ENCODE peak calls at places on chromosomes 3 and 15, in four cellular contexts. I is HepG2, S is HCT116, R is GM23338. J is an unnamed sample.

GRCh38 chr15:62394079-62394478 is 229.0 kb upstream of the C2CD4B start:
- ATAC-seq in I (no peak), R (no peak), S (no peak), J (no peak)

GRCh38 chr3:124444893-124445292 is 285.4 kb upstream of the UMPS start:
- ATAC-seq in R (no peak), I (no peak), S (no peak), J (no peak)

GRCh38 chr3:43638594-43639447 is 17.0 kb upstream of the ANO10 start:
- ATAC-seq in S (peak; percentile 85), I (peak; percentile 85), R (peak; percentile 80), J (no peak)

GRCh38 chr3:8856721-8857120 is 87.3 kb upstream of the OXTR start:
- ATAC-seq in I (no peak), S (no peak), R (no peak), J (no peak)

GRCh38 chr3:41740374-41740773 is 221.5 kb downstream of the ULK4 start:
- ATAC-seq in R (no peak), I (no peak), S (no peak), J (no peak)

GRCh38 chr3:41115069-41115468 is 84.2 kb upstream of the CTNNB1 start:
- ATAC-seq in I (peak; percentile 70), S (no peak), R (no peak), J (no peak)

GRCh38 chr15:60758961-60759729 is 280.2 kb upstream of the ICE2 start:
- ATAC-seq in I (no peak), R (no peak), S (no peak), J (peak; percentile 75)

GRCh38 chr3:77475545-77475944 is 435.6 kb downstream of the ROBO2 start:
- ATAC-seq in R (peak; percentile 76), S (no peak), I (no peak), J (no peak)

GRCh38 chr15:83783227-83783626 is 129.3 kb downstream of the ADAMTSL3 start:
- ATAC-seq in S (no peak), I (no peak), R (no peak), J (no peak)

GRCh38 chr15:40105517-40106202 is 3.0 kb downstream of the BMF start:
- ATAC-seq in I (no peak), S (no peak), R (no peak), J (no peak)
- H3K4me1 ChIP-seq in I (peaks cover 78% of the 10 kb centered on the region), S (peaks cover 62% of the 10 kb centered on the region), R (peaks cover 69% of the 10 kb centered on the region), J (peaks cover 84% of the 10 kb centered on the region)

GRCh38 chr3:167738037-167738436 is 2.5 kb downstream of the SERPINI1 start:
- ATAC-seq in I (no peak), R (no peak), S (no peak), J (no peak)

GRCh38 chr3:167734498-167735232 is at the start of gene PDCD10:
- ATAC-seq in S (peak; percentile 88), R (peak; percentile 86), I (peak; percentile 92), J (peak; percentile 96)

GRCh38 chr3:167736997-167737396 is 1.5 kb downstream of the SERPINI1 start:
- ATAC-seq in S (no peak), I (no peak), R (no peak), J (no peak)

GRCh38 chr3:167735233-167736107 is at the start of gene SERPINI1:
- ATAC-seq in S (peak; percentile 73), R (peak; percentile 73), I (peak; percentile 84), J (peak; percentile 87)

DNA sequence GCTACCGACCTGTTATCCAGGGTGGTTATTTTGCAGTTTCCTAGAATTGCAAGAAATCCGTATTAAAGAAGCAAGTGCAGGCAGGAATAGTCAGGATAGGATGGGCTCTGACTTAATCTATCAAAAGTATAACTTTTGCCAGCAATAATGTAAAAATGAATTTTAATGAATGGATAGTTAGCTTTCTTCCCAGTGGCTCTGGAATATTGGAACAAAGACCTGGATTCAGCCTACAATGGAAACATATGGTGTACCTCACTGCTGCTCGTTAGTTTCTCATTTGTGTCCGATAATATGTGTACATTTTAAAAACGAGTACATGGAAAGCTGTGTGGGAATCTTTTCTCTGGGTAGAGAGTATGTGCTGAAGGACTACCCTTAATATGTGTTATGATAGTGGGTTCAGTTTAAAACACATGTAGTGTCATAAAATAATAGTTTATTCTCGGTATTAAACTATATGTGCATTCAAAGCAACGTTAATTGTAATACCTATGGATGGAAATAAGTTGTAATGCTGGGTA is 805 bp downstream of the SERPINI1 start:
- ATAC-seq in R (no peak), S (no peak), I (no peak), J (no peak)
- H3K27ac ChIP-seq in R (peak overlapping the region; percentile 75), S (no peak overlapping the region), I (peak overlapping the region; percentile 76), J (peak overlapping the region; percentile 92)

GRCh38 chr3:37492468-37492867 is 318.1 kb upstream of the LRRFIP2 start:
- ATAC-seq in R (no peak), S (no peak), I (no peak), J (no peak)

GRCh38 chr3:37494206-37494605 is 319.8 kb upstream of the LRRFIP2 start:
- ATAC-seq in R (no peak), I (no peak), S (no peak), J (peak; percentile 30)

GRCh38 chr3:37491776-37492175 is 317.4 kb upstream of the LRRFIP2 start:
- ATAC-seq in S (no peak), R (no peak), I (no peak), J (no peak)

GRCh38 chr3:37492977-37493471 is 318.6 kb upstream of the LRRFIP2 start:
- ATAC-seq in R (no peak), I (no peak), S (no peak), J (peak; percentile 86)

GRCh38 chr3:37493485-37494080 is 319.2 kb upstream of the LRRFIP2 start:
- ATAC-seq in S (no peak), R (no peak), I (no peak), J (no peak)
- TF ChIP-seq POLR2AphosphoS5 in S (no peak), R (no peak), I (no peak), J (no peak)

DNA sequence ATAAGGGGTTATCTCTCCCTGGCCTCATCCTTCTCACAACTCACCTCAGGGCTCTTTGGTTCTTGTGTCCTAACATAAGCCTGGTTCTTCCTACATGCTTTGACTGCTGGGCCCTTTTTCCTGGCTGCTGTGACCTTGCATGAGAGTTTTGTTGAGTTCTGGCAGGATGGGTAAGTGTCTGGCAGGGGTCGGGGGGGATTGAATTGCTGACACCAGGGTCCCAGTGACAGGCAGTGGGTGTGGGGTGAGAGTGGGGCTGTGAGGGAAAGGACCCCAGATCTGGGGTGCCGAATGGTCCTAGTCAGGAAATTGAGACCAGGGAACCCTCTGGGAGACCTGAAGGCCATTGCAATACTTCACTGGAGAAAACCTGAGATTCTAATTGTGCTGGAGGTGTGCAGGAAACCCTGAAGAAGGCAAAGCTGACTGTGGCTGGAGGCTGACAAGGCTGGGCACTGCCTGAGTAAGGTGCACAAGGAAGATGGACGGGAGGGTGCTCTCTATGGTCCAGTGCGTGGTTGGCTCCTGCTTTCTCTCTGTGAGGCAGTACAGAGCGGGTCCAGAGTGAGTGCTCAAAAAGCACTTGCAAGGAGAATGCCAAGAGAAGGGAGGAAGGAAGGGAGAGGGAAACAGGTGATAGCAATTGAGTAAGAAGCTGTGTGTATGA is 76.8 kb downstream of the CLSTN2 start:
- ATAC-seq in R (no peak), I (no peak), S (no peak), J (no peak)
- H3K4me1 ChIP-seq in R (no peaks in the 10 kb centered on the region), I (no peaks in the 10 kb centered on the region), S (no peaks in the 10 kb centered on the region), J (no peaks in the 10 kb centered on the region)

J was measured in gastroesophageal sphincter.